ENCODE peak calls at places on chromosomes 1 and 21, in five cellular contexts. One of them, this sample, is unnamed.

GRCh38 chr1:64686828-64687724 is 57.8 kb upstream of the RAVER2 start:
- DNase-seq in colonic mucosa: peak
- DNase-seq in hepatocyte: peak
- DNase-seq in HFF-Myc: no peak
- DNase-seq in heart right ventricle: peak
- DNase-seq in this sample: peak

GRCh38 chr1:16719571-16720402 is 20.5 kb upstream of the RNU1-4 start:
- DNase-seq in colonic mucosa: no peak
- DNase-seq in hepatocyte: peak
- DNase-seq in HFF-Myc: no peak
- DNase-seq in heart right ventricle: no peak
- DNase-seq in this sample: no peak

GRCh38 chr1:182556279-182556678 is 32.8 kb downstream of the RNASEL start:
- DNase-seq in colonic mucosa: no peak
- DNase-seq in hepatocyte: no peak
- DNase-seq in HFF-Myc: no peak
- DNase-seq in heart right ventricle: no peak
- DNase-seq in this sample: no peak

GRCh38 chr1:2586154-2587070 is at the start of gene PRXL2B:
- DNase-seq in colonic mucosa: peak
- DNase-seq in hepatocyte: peak
- DNase-seq in HFF-Myc: peak
- DNase-seq in heart right ventricle: peak
- DNase-seq in this sample: peak

GRCh38 chr21:40254540-40255455 is 387.6 kb downstream of the PCP4 start:
- DNase-seq in colonic mucosa: no peak
- DNase-seq in hepatocyte: peak
- DNase-seq in HFF-Myc: no peak
- DNase-seq in heart right ventricle: no peak
- DNase-seq in this sample: no peak

GRCh38 chr1:27556781-27557595 is 47.0 kb downstream of the AHDC1 start:
- DNase-seq in colonic mucosa: peak
- DNase-seq in hepatocyte: peak
- DNase-seq in HFF-Myc: peak
- DNase-seq in heart right ventricle: peak
- DNase-seq in this sample: peak

GRCh38 chr1:41404308-41404755 is 43.1 kb downstream of the FOXO6 start:
- DNase-seq in colonic mucosa: no peak
- DNase-seq in hepatocyte: peak
- DNase-seq in HFF-Myc: no peak
- DNase-seq in heart right ventricle: no peak
- DNase-seq in this sample: no peak

GRCh38 chr1:22321917-22322316 is 129.7 kb upstream of the ZBTB40 start:
- DNase-seq in colonic mucosa: no peak
- DNase-seq in hepatocyte: no peak
- DNase-seq in HFF-Myc: no peak
- DNase-seq in heart right ventricle: no peak
- DNase-seq in this sample: no peak

GRCh38 chr1:225445644-225446297 is 17.9 kb upstream of the LBR start:
- DNase-seq in colonic mucosa: peak
- DNase-seq in hepatocyte: no peak
- DNase-seq in HFF-Myc: no peak
- DNase-seq in heart right ventricle: no peak
- DNase-seq in this sample: peak

GRCh38 chr1:178119623-178120022 is 25.7 kb downstream of the RASAL2 start:
- DNase-seq in colonic mucosa: no peak
- DNase-seq in hepatocyte: no peak
- DNase-seq in HFF-Myc: no peak
- DNase-seq in heart right ventricle: no peak
- DNase-seq in this sample: no peak

GRCh38 chr21:42317826-42318746 is 2.9 kb upstream of the TFF3 start:
- DNase-seq in colonic mucosa: peak
- DNase-seq in hepatocyte: no peak
- DNase-seq in HFF-Myc: no peak
- DNase-seq in heart right ventricle: no peak
- DNase-seq in this sample: no peak

GRCh38 chr1:17355898-17356297 is 16.1 kb upstream of the PADI6 start:
- DNase-seq in colonic mucosa: no peak
- DNase-seq in hepatocyte: no peak
- DNase-seq in HFF-Myc: no peak
- DNase-seq in heart right ventricle: no peak
- DNase-seq in this sample: no peak

GRCh38 chr1:207822124-207822601 is 70.3 kb downstream of the CD46 start:
- DNase-seq in colonic mucosa: no peak
- DNase-seq in hepatocyte: no peak
- DNase-seq in HFF-Myc: no peak
- DNase-seq in heart right ventricle: no peak
- DNase-seq in this sample: no peak
- H3K4me3 ChIP-seq in colonic mucosa: peak
- H3K4me3 ChIP-seq in hepatocyte: no peak
- H3K4me3 ChIP-seq in HFF-Myc: no peak
- H3K4me3 ChIP-seq in heart right ventricle: peak
- H3K4me3 ChIP-seq in this sample: peak

GRCh38 chr1:115713906-115714305 is 54.6 kb downstream of the CASQ2 start:
- DNase-seq in colonic mucosa: no peak
- DNase-seq in hepatocyte: no peak
- DNase-seq in HFF-Myc: no peak
- DNase-seq in heart right ventricle: no peak
- DNase-seq in this sample: no peak
- H3K4me3 ChIP-seq in colonic mucosa: no peak
- H3K4me3 ChIP-seq in hepatocyte: no peak
- H3K4me3 ChIP-seq in HFF-Myc: no peak
- H3K4me3 ChIP-seq in heart right ventricle: no peak
- H3K4me3 ChIP-seq in this sample: no peak

GRCh38 chr1:8947127-8947691 is 1.5 kb downstream of the CA6 start:
- DNase-seq in colonic mucosa: no peak
- DNase-seq in hepatocyte: no peak
- DNase-seq in HFF-Myc: no peak
- DNase-seq in heart right ventricle: no peak
- DNase-seq in this sample: no peak
- H3K4me3 ChIP-seq in colonic mucosa: no peak
- H3K4me3 ChIP-seq in hepatocyte: no peak
- H3K4me3 ChIP-seq in HFF-Myc: no peak
- H3K4me3 ChIP-seq in heart right ventricle: no peak
- H3K4me3 ChIP-seq in this sample: no peak

DNA sequence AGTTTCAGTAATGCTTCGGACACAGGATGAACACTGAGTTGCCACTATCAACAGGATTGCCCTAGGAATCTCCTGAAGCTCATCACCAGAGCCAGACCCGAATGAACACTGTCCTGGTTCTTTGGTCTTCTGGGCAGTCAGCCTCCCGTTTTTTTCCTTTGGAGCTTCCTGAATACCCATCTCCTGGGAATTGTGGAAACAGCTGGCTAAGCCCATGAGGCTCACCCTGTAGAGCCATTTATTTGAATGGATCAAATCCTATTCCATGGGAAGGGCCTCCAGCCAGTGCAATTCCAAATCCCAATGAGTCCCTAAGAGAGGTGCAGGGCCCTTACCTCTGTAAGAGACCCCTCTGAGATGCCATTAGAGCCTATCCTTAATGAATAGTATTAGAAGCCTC is 5.9 kb downstream of the RCSD1 start:
- DNase-seq in colonic mucosa: no peak
- DNase-seq in hepatocyte: no peak
- DNase-seq in HFF-Myc: no peak
- DNase-seq in heart right ventricle: no peak
- DNase-seq in this sample: no peak
- H3K4me3 ChIP-seq in colonic mucosa: no peak
- H3K4me3 ChIP-seq in hepatocyte: no peak
- H3K4me3 ChIP-seq in HFF-Myc: no peak
- H3K4me3 ChIP-seq in heart right ventricle: no peak
- H3K4me3 ChIP-seq in this sample: no peak

GRCh38 chr1:8023287-8023994 is 2.7 kb downstream of the ERRFI1 start:
- DNase-seq in colonic mucosa: no peak
- DNase-seq in hepatocyte: no peak
- DNase-seq in HFF-Myc: no peak
- DNase-seq in heart right ventricle: no peak
- DNase-seq in this sample: no peak
- H3K4me3 ChIP-seq in colonic mucosa: no peak
- H3K4me3 ChIP-seq in hepatocyte: peak
- H3K4me3 ChIP-seq in HFF-Myc: peak
- H3K4me3 ChIP-seq in heart right ventricle: no peak
- H3K4me3 ChIP-seq in this sample: no peak